ENCODE peak calls at places on chromosomes 12 and 14, in five cellular contexts. O, L, K, N and T are unnamed samples.

GRCh38 chr12:18753481-18754117 is 15.7 kb downstream of the CAPZA3 start:
- DNase-seq in K (no peak), L (no peak), N (peak; percentile 39), O (peak; percentile 51), T (peak; percentile 69)

GRCh38 chr12:107319536-107320030 is 226.2 kb upstream of the CRY1 start:
- DNase-seq in L (no peak), K (no peak), N (no peak), O (no peak), T (no peak)

GRCh38 chr12:1444142-1444516 is 150.3 kb downstream of the FBXL14 start:
- DNase-seq in L (no peak), K (no peak), O (no peak), N (no peak), T (no peak)

GRCh38 chr14:77830692-77831091 is 30.8 kb downstream of the ADCK1 start:
- DNase-seq in L (no peak), O (no peak), K (no peak), N (no peak), T (no peak)

GRCh38 chr12:645563-646071 is 17.6 kb downstream of the NINJ2 start:
- DNase-seq in N (no peak), O (peak; percentile 80), K (no peak), L (no peak), T (no peak)

GRCh38 chr14:91374897-91375747 is 42.5 kb downstream of the CCDC88C start:
- DNase-seq in N (no peak), K (peak; percentile 77), L (no peak), O (no peak), T (no peak)

GRCh38 chr12:84767079-84767478 is 145.5 kb downstream of the SLC6A15 start:
- DNase-seq in N (no peak), O (no peak), L (no peak), K (no peak), T (no peak)

GRCh38 chr12:106030210-106031175 is 108.3 kb downstream of the NUAK1 start:
- DNase-seq in O (no peak), L (no peak), N (no peak), K (no peak), T (no peak)

GRCh38 chr14:23168246-23168645 is 15.2 kb downstream of the SLC7A8 start:
- DNase-seq in O (no peak), N (no peak), K (no peak), L (no peak), T (no peak)

GRCh38 chr12:10771132-10771733 is 31.2 kb downstream of the TAS2R7 start:
- DNase-seq in O (no peak), L (no peak), N (no peak), K (no peak), T (no peak)

GRCh38 chr12:70994217-70994788 is 73.8 kb upstream of the PTPRR start:
- DNase-seq in L (no peak), O (no peak), K (no peak), N (no peak), T (no peak)

GRCh38 chr14:75981426-75981825 is 369 bp downstream of the TGFB3 start:
- DNase-seq in K (peak; percentile 33), O (no peak), L (no peak), N (no peak), T (no peak)

GRCh38 chr12:98895086-98895651 is 250.1 kb downstream of the APAF1 start:
- DNase-seq in N (no peak), K (peak; percentile 23), L (no peak), O (no peak), T (no peak)

GRCh38 chr12:89353188-89353822 is 1.0 kb upstream of the DUSP6 start:
- DNase-seq in L (peak; percentile 7), K (peak; percentile 85), O (peak; percentile 79), N (peak; percentile 82), T (peak; percentile 87)

GRCh38 chr12:38713294-38713693 is 192.1 kb downstream of the CPNE8 start:
- DNase-seq in K (no peak), O (no peak), L (no peak), N (no peak), T (no peak)

GRCh38 chr12:33794954-33795353 is 227.3 kb upstream of the ALG10 start:
- DNase-seq in N (no peak), L (no peak), K (no peak), O (no peak), T (no peak)

GRCh38 chr12:26318661-26319068 is 123.3 kb downstream of the SSPN start:
- DNase-seq in N (peak; percentile 23), O (peak; percentile 79), L (peak; percentile 49), K (no peak), T (peak; percentile 67)

GRCh38 chr12:114371733-114372132 is 34.2 kb downstream of the TBX5 start:
- DNase-seq in N (no peak), L (no peak), O (no peak), K (no peak), T (no peak)

GRCh38 chr14:103097994-103098957 is 3.8 kb downstream of the EXOC3L4 start:
- DNase-seq in N (no peak), K (peak; percentile 28), L (no peak), O (no peak), T (no peak)

GRCh38 chr12:58629376-58629775 is 290.9 kb downstream of the LRIG3 start:
- DNase-seq in N (no peak), O (no peak), L (no peak), K (no peak), T (no peak)

GRCh38 chr14:105100931-105101330 is 35.7 kb upstream of the GPR132 start:
- DNase-seq in K (no peak), N (no peak), O (no peak), L (no peak), T (no peak)

GRCh38 chr14:73461478-73462077 is 3.2 kb upstream of the NUMB start:
- DNase-seq in K (no peak), L (no peak), O (no peak), N (no peak), T (no peak)

DNA sequence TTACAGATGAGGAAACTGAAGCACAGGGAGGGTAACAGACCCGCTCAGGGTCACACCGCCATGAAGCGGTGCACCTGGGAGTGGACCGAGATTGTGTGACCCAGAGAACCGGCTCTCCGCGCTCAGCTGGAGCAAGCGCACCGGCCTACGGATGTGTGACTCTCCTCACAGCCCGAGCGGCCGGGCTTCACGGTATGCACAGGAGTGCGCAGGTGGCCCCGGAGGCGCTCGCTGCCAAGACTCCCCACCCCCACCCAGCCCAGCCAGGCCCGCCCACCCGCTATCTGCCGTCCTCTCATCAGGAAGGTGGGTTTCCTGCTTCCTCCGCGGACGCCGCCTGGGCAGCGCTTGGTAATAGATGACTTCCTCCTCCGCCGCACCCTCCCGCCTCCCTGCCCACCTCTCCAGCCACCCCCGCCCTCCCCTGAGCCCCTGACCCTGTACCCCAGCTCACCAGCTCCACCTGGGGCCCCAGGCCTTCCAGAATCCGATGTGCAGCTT is 110.7 kb downstream of the NCOR2 start:
- DNase-seq in L (no peak), K (no peak), N (peak; percentile 41), O (no peak), T (no peak)
- H3K4me3 ChIP-seq in L (peak overlapping the region; percentile 36), K (no peak overlapping the region), N (no peak overlapping the region), O (no peak overlapping the region), T (no peak overlapping the region)

GRCh38 chr12:40001406-40001805 is 104.5 kb downstream of the SLC2A13 start:
- DNase-seq in L (no peak), O (no peak), N (no peak), K (no peak), T (no peak)

GRCh38 chr12:40002178-40003169 is 103.4 kb downstream of the SLC2A13 start:
- DNase-seq in N (no peak), L (no peak), K (peak; percentile 37), O (no peak), T (no peak)
- H3K27ac ChIP-seq in N (no peak overlapping the region), L (no peak overlapping the region), K (no peak overlapping the region), O (no peak overlapping the region), T (no peak overlapping the region)

DNA sequence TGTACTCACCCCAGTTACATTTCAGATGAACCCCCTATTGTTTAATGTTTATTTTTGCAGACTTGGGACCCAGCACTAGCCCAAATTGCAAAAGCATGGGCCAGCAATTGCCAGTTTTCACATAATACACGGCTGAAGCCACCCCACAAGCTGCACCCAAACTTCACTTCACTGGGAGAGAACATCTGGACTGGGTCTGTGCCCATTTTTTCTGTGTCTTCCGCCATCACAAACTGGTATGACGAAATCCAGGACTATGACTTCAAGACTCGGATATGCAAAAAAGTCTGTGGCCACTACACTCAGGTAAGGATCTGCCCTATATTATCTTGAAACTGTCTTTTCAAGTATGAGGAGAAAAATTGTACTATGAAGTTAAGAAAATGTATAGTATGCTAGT is 1.2 kb downstream of the GLIPR1 start:
- DNase-seq in K (no peak), N (no peak), L (no peak), O (no peak), T (no peak)
- H3K4me3 ChIP-seq in K (no peak overlapping the region), N (peak overlapping the region; percentile 36), L (peak overlapping the region; percentile 41), O (no peak overlapping the region), T (peak overlapping the region; percentile 100)

GRCh38 chr12:6327159-6327558 is 14.7 kb downstream of the TNFRSF1A start:
- DNase-seq in O (no peak), K (no peak), L (no peak), N (no peak), T (no peak)

GRCh38 chr12:6328045-6328779 is 13.7 kb downstream of the TNFRSF1A start:
- DNase-seq in L (no peak), O (no peak), K (no peak), N (no peak), T (no peak)

GRCh38 chr12:6327591-6328041 is 14.3 kb downstream of the TNFRSF1A start:
- DNase-seq in N (no peak), O (no peak), K (no peak), L (no peak), T (peak; percentile 60)

GRCh38 chr12:6324936-6325750 is 14.7 kb downstream of the PLEKHG6 start:
- DNase-seq in O (no peak), K (no peak), N (no peak), L (no peak), T (no peak)

GRCh38 chr12:6326316-6326959 is 15.4 kb downstream of the TNFRSF1A start:
- DNase-seq in N (no peak), L (no peak), O (peak; percentile 66), K (no peak), T (peak; percentile 52)
- H3K27ac ChIP-seq in N (no peak overlapping the region), L (peak overlapping the region; percentile 68), O (peak overlapping the region; percentile 32), K (peak overlapping the region; percentile 11), T (no peak overlapping the region)